ENCODE peak calls at places on chromosomes 4 and X, in six cellular contexts. K is activated CD4-positive, CD25-positive, alpha-beta regulatory T cell treated with anti-CD3 and anti-CD28 coated beads, Interleukin-2, amount 50 U/mL, for 24 hours; B is stimulated activated naive B cell treated with anti-CD40 and anti-IgM and Interleukin-4, amounts not matched to agents 10 μg/mL and 1 μg/mL and 100 μg/mL, for 72 hours; Q is gastroesophageal sphincter; M is left lobe of liver; C is activated T-cell treated with anti-CD3 and anti-CD28 coated beads, Interleukin-2, amount 50 U/mL, for 4 hours. P is an unnamed sample.
A peak's percentile ranks its signal among the peaks of the same experiment; 100 is the strongest.

GRCh38 chr4:189202182-189202868 is 738.3 kb upstream of the FRG1 start:
- ATAC-seq in K (no peak), B (peak; percentile 80), Q (peak; percentile 80), M (peak; percentile 99), C (no peak), P (no peak)

GRCh38 chr4:17512973-17513665 is 1.2 kb upstream of the QDPR start:
- ATAC-seq in K (no peak), B (no peak), Q (no peak), M (no peak), C (no peak), P (no peak)

GRCh38 chrX:47217121-47217851 is 1.2 kb upstream of the CDK16 start:
- ATAC-seq in K (peak; percentile 15), B (no peak), Q (peak; percentile 13), M (peak; percentile 6), C (no peak), P (no peak)

GRCh38 chr4:90798948-90799347 is 671.8 kb downstream of the CCSER1 start:
- ATAC-seq in K (no peak), B (no peak), Q (no peak), M (no peak), C (no peak), P (no peak)

GRCh38 chr4:142516686-142517145 is 329.4 kb downstream of the INPP4B start:
- ATAC-seq in K (no peak), B (no peak), Q (no peak), M (peak; percentile 26), C (no peak), P (no peak)

GRCh38 chr4:113700602-113701150 is 60.9 kb downstream of the CAMK2D start:
- ATAC-seq in K (no peak), B (no peak), Q (no peak), M (peak; percentile 22), C (no peak), P (no peak)

GRCh38 chr4:157655101-157655818 is 434.7 kb downstream of the GRIA2 start:
- ATAC-seq in K (no peak), B (no peak), Q (no peak), M (no peak), C (no peak), P (no peak)

GRCh38 chr4:48967626-48968025 is 18.4 kb upstream of the CWH43 start:
- ATAC-seq in K (no peak), B (no peak), Q (no peak), M (no peak), C (no peak), P (no peak)

GRCh38 chr4:77002321-77002720 is 52.8 kb downstream of the SEPTIN11 start:
- ATAC-seq in K (no peak), B (no peak), Q (no peak), M (no peak), C (no peak), P (no peak)

GRCh38 chrX:80808854-80809493 is 703 bp downstream of the BRWD3 start:
- ATAC-seq in K (no peak), B (peak; percentile 2), Q (no peak), M (peak; percentile 18), C (no peak), P (peak; percentile 34)

GRCh38 chrX:132294776-132295495 is 75.7 kb upstream of the RAP2C start:
- ATAC-seq in K (no peak), B (no peak), Q (no peak), M (no peak), C (no peak), P (no peak)

GRCh38 chr4:7186516-7187296 is 5.6 kb upstream of the SORCS2 start:
- ATAC-seq in K (no peak), B (no peak), Q (no peak), M (no peak), C (no peak), P (no peak)

GRCh38 chr4:79827283-79827682 is 245.7 kb downstream of the ANTXR2 start:
- ATAC-seq in K (no peak), B (no peak), Q (no peak), M (no peak), C (no peak), P (no peak)

GRCh38 chrX:40883021-40883619 is 147.8 kb upstream of the MED14 start:
- ATAC-seq in K (no peak), B (no peak), Q (no peak), M (no peak), C (no peak), P (no peak)

GRCh38 chrX:38999967-39000745 is 198.9 kb downstream of the MID1IP1 start:
- ATAC-seq in K (no peak), B (no peak), Q (no peak), M (no peak), C (no peak), P (no peak)

GRCh38 chrX:8987672-8988250 is 46.2 kb downstream of the FAM9B start:
- ATAC-seq in K (peak; percentile 49), B (no peak), Q (no peak), M (no peak), C (peak; percentile 70), P (peak; percentile 34)

GRCh38 chrX:47574609-47575325 is 7.5 kb upstream of the TIMP1 start:
- ATAC-seq in K (no peak), B (no peak), Q (no peak), M (no peak), C (no peak), P (no peak)

GRCh38 chr4:187687701-187688100 is 307.9 kb upstream of the ZFP42 start:
- ATAC-seq in K (no peak), B (no peak), Q (no peak), M (no peak), C (no peak), P (no peak)

GRCh38 chr4:36280555-36280954 is 861 bp upstream of the DTHD1 start:
- ATAC-seq in K (no peak), B (no peak), Q (no peak), M (no peak), C (no peak), P (no peak)

GRCh38 chr4:6991771-6992557 is 51.2 kb upstream of the TADA2B start:
- ATAC-seq in K (no peak), B (peak; percentile 20), Q (no peak), M (peak; percentile 4), C (no peak), P (no peak)

GRCh38 chr4:112752510-112752909 is 115.6 kb downstream of the LARP7 start:
- ATAC-seq in K (no peak), B (no peak), Q (no peak), M (no peak), C (no peak), P (no peak)

GRCh38 chr4:142354794-142355416 is 491.2 kb downstream of the INPP4B start:
- ATAC-seq in K (peak; percentile 37), B (no peak), Q (peak; percentile 16), M (no peak), C (peak; percentile 51), P (no peak)

GRCh38 chr4:185713731-185714130 is 98.3 kb downstream of the SORBS2 start:
- ATAC-seq in K (no peak), B (no peak), Q (no peak), M (peak; percentile 37), C (no peak), P (no peak)

GRCh38 chr4:78669453-78669852 is 106.7 kb upstream of the BMP2K start:
- ATAC-seq in K (no peak), B (no peak), Q (no peak), M (no peak), C (no peak), P (no peak)

GRCh38 chrX:139766545-139766983 is 58.6 kb upstream of the MCF2 start:
- ATAC-seq in K (peak; percentile 36), B (peak; percentile 93), Q (no peak), M (no peak), C (peak; percentile 54), P (peak; percentile 64)

GRCh38 chrX:109830157-109830703 is 97.2 kb upstream of the ACSL4 start:
- ATAC-seq in K (no peak), B (no peak), Q (no peak), M (peak; percentile 55), C (no peak), P (no peak)

GRCh38 chr4:107219681-107220080 is 183.6 kb upstream of the DKK2 start:
- ATAC-seq in K (no peak), B (no peak), Q (no peak), M (no peak), C (no peak), P (no peak)

GRCh38 chrX:15098505-15098904 is 171.4 kb downstream of the ASB9 start:
- ATAC-seq in K (no peak), B (no peak), Q (no peak), M (no peak), C (no peak), P (no peak)